ENCODE peak calls at places on chromosomes 7 and 10, in seven cellular contexts. I, D, F, E, K, Z and B are unnamed samples.
A peak's percentile ranks its signal among the peaks of the same experiment; 100 is the strongest.

GRCh38 chr7:85004402-85004801 is 182.5 kb downstream of the SEMA3D start:
- DNase-seq in I (no peak), D (no peak), F (no peak), E (no peak), K (peak; percentile 51), Z (no peak), B (no peak)

GRCh38 chr10:29692121-29692539 is 57.4 kb upstream of the SVIL start:
- DNase-seq in I (no peak), D (no peak), F (peak; percentile 27), E (no peak), K (no peak), Z (no peak), B (peak; percentile 9)

GRCh38 chr10:131762789-131763696 is 137.8 kb upstream of the PPP2R2D start:
- DNase-seq in I (no peak), D (no peak), F (no peak), E (no peak), K (no peak), Z (no peak), B (no peak)

GRCh38 chr10:52486840-52487611 is 172.9 kb downstream of the DKK1 start:
- DNase-seq in I (no peak), D (no peak), F (peak; percentile 66), E (no peak), K (peak; percentile 96), Z (no peak), B (no peak)

GRCh38 chr10:8159628-8160165 is 105.2 kb downstream of the GATA3 start:
- DNase-seq in I (no peak), D (no peak), F (peak; percentile 27), E (no peak), K (no peak), Z (no peak), B (no peak)

GRCh38 chr7:74473116-74473515 is 19.4 kb downstream of the GTF2IRD1 start:
- DNase-seq in I (no peak), D (no peak), F (no peak), E (no peak), K (no peak), Z (no peak), B (no peak)

GRCh38 chr10:105017116-105017515 is 376.0 kb downstream of the SORCS3 start:
- DNase-seq in I (no peak), D (no peak), F (peak; percentile 3), E (no peak), K (no peak), Z (no peak), B (no peak)

GRCh38 chr10:129760416-129760815 is 203.7 kb downstream of the EBF3 start:
- DNase-seq in I (no peak), D (no peak), F (no peak), E (no peak), K (no peak), Z (no peak), B (no peak)

GRCh38 chr7:17369686-17370426 is 71.4 kb downstream of the AHR start:
- DNase-seq in I (no peak), D (no peak), F (peak; percentile 52), E (no peak), K (peak; percentile 83), Z (no peak), B (no peak)

GRCh38 chr7:23387583-23387982 is 82.7 kb downstream of the IGF2BP3 start:
- DNase-seq in I (no peak), D (no peak), F (no peak), E (no peak), K (no peak), Z (no peak), B (no peak)

GRCh38 chr10:99667108-99667751 is 7.9 kb downstream of the ENTPD7 start:
- DNase-seq in I (no peak), D (no peak), F (no peak), E (no peak), K (peak; percentile 93), Z (no peak), B (no peak)

GRCh38 chr10:79608505-79609375 is 2.0 kb upstream of the SFTPA1 start:
- DNase-seq in I (peak; percentile 17), D (no peak), F (no peak), E (peak; percentile 3), K (peak; percentile 23), Z (no peak), B (peak; percentile 4)